ENCODE peak calls at places on chromosomes 12 and 14, in ten cellular contexts. One of them, this sample, is unnamed. For H3K4me1, the result is how much of the 10 kb centered on the place peaks cover.

GRCh38 chr12:954736-955135 is 5.2 kb upstream of the RAD52 start:
- DNase-seq in A673: peak
- DNase-seq in uterus: no peak
- DNase-seq in CD4-positive, alpha-beta memory T cell: no peak
- DNase-seq in heart left ventricle: no peak
- DNase-seq in HCT116: no peak
- DNase-seq in PC-3: no peak
- DNase-seq in hepatocyte: no peak
- DNase-seq in GM23248: peak
- DNase-seq in cardiac muscle cell: no peak
- DNase-seq in this sample: no peak

GRCh38 chr12:18837025-18837424 is 99.1 kb downstream of the CAPZA3 start:
- DNase-seq in A673: peak
- DNase-seq in uterus: peak
- DNase-seq in CD4-positive, alpha-beta memory T cell: no peak
- DNase-seq in heart left ventricle: no peak
- DNase-seq in HCT116: no peak
- DNase-seq in PC-3: no peak
- DNase-seq in hepatocyte: no peak
- DNase-seq in GM23248: peak
- DNase-seq in cardiac muscle cell: no peak
- DNase-seq in this sample: no peak

GRCh38 chr12:3275171-3276041 is 198.2 kb downstream of the TSPAN9 start:
- DNase-seq in A673: peak
- DNase-seq in uterus: peak
- DNase-seq in CD4-positive, alpha-beta memory T cell: peak
- DNase-seq in heart left ventricle: peak
- DNase-seq in HCT116: peak
- DNase-seq in PC-3: peak
- DNase-seq in hepatocyte: peak
- DNase-seq in GM23248: peak
- DNase-seq in cardiac muscle cell: peak
- DNase-seq in this sample: peak

GRCh38 chr12:57835366-57836288 is 10.9 kb downstream of the CTDSP2 start:
- DNase-seq in A673: no peak
- DNase-seq in uterus: no peak
- DNase-seq in CD4-positive, alpha-beta memory T cell: no peak
- DNase-seq in heart left ventricle: no peak
- DNase-seq in HCT116: no peak
- DNase-seq in PC-3: no peak
- DNase-seq in hepatocyte: no peak
- DNase-seq in GM23248: peak
- DNase-seq in cardiac muscle cell: no peak
- DNase-seq in this sample: no peak

GRCh38 chr12:115411121-115411520 is 727.1 kb upstream of the TBX3 start:
- DNase-seq in A673: no peak
- DNase-seq in uterus: no peak
- DNase-seq in CD4-positive, alpha-beta memory T cell: no peak
- DNase-seq in heart left ventricle: no peak
- DNase-seq in HCT116: no peak
- DNase-seq in PC-3: no peak
- DNase-seq in hepatocyte: no peak
- DNase-seq in GM23248: no peak
- DNase-seq in cardiac muscle cell: no peak
- DNase-seq in this sample: no peak

GRCh38 chr12:93318720-93319522 is 58.8 kb upstream of the NUDT4 start:
- DNase-seq in A673: peak
- DNase-seq in uterus: no peak
- DNase-seq in CD4-positive, alpha-beta memory T cell: no peak
- DNase-seq in heart left ventricle: no peak
- DNase-seq in HCT116: no peak
- DNase-seq in PC-3: no peak
- DNase-seq in hepatocyte: no peak
- DNase-seq in GM23248: peak
- DNase-seq in cardiac muscle cell: no peak
- DNase-seq in this sample: no peak

GRCh38 chr12:44875417-44875953 is 630 bp downstream of the NELL2 start:
- DNase-seq in A673: peak
- DNase-seq in uterus: no peak
- DNase-seq in CD4-positive, alpha-beta memory T cell: no peak
- DNase-seq in heart left ventricle: no peak
- DNase-seq in HCT116: no peak
- DNase-seq in PC-3: no peak
- DNase-seq in hepatocyte: peak
- DNase-seq in GM23248: no peak
- DNase-seq in cardiac muscle cell: peak
- DNase-seq in this sample: no peak

GRCh38 chr14:44846232-44846824 is 115.4 kb downstream of the KLHL28 start:
- DNase-seq in A673: peak
- DNase-seq in uterus: no peak
- DNase-seq in CD4-positive, alpha-beta memory T cell: peak
- DNase-seq in heart left ventricle: no peak
- DNase-seq in HCT116: peak
- DNase-seq in PC-3: peak
- DNase-seq in hepatocyte: peak
- DNase-seq in GM23248: peak
- DNase-seq in cardiac muscle cell: peak
- DNase-seq in this sample: no peak

GRCh38 chr12:89863332-89863938 is 154.8 kb upstream of the ATP2B1 start:
- DNase-seq in A673: peak
- DNase-seq in uterus: no peak
- DNase-seq in CD4-positive, alpha-beta memory T cell: peak
- DNase-seq in heart left ventricle: no peak
- DNase-seq in HCT116: no peak
- DNase-seq in PC-3: no peak
- DNase-seq in hepatocyte: no peak
- DNase-seq in GM23248: no peak
- DNase-seq in cardiac muscle cell: no peak
- DNase-seq in this sample: no peak

GRCh38 chr14:104688755-104689619 is at the start of gene INF2:
- DNase-seq in A673: peak
- DNase-seq in uterus: peak
- DNase-seq in CD4-positive, alpha-beta memory T cell: peak
- DNase-seq in heart left ventricle: peak
- DNase-seq in HCT116: no peak
- DNase-seq in PC-3: peak
- DNase-seq in hepatocyte: peak
- DNase-seq in GM23248: peak
- DNase-seq in cardiac muscle cell: peak
- DNase-seq in this sample: peak

GRCh38 chr14:35789651-35790050 is 19.4 kb downstream of the RALGAPA1 start:
- DNase-seq in A673: no peak
- DNase-seq in uterus: no peak
- DNase-seq in CD4-positive, alpha-beta memory T cell: no peak
- DNase-seq in heart left ventricle: no peak
- DNase-seq in HCT116: no peak
- DNase-seq in PC-3: no peak
- DNase-seq in hepatocyte: no peak
- DNase-seq in GM23248: peak
- DNase-seq in cardiac muscle cell: no peak
- DNase-seq in this sample: no peak

GRCh38 chr14:66228267-66228970 is 257.8 kb upstream of the CCDC196 start:
- DNase-seq in A673: no peak
- DNase-seq in uterus: no peak
- DNase-seq in CD4-positive, alpha-beta memory T cell: no peak
- DNase-seq in heart left ventricle: no peak
- DNase-seq in HCT116: peak
- DNase-seq in PC-3: peak
- DNase-seq in hepatocyte: no peak
- DNase-seq in GM23248: peak
- DNase-seq in cardiac muscle cell: no peak
- DNase-seq in this sample: no peak

GRCh38 chr14:66224492-66225178 is 261.5 kb upstream of the CCDC196 start:
- DNase-seq in A673: no peak
- DNase-seq in uterus: no peak
- DNase-seq in CD4-positive, alpha-beta memory T cell: no peak
- DNase-seq in heart left ventricle: no peak
- DNase-seq in HCT116: no peak
- DNase-seq in PC-3: no peak
- DNase-seq in hepatocyte: no peak
- DNase-seq in GM23248: no peak
- DNase-seq in cardiac muscle cell: no peak
- DNase-seq in this sample: no peak

GRCh38 chr14:66225337-66225736 is 260.8 kb upstream of the CCDC196 start:
- DNase-seq in A673: no peak
- DNase-seq in uterus: no peak
- DNase-seq in CD4-positive, alpha-beta memory T cell: no peak
- DNase-seq in heart left ventricle: no peak
- DNase-seq in HCT116: no peak
- DNase-seq in PC-3: no peak
- DNase-seq in hepatocyte: no peak
- DNase-seq in GM23248: no peak
- DNase-seq in cardiac muscle cell: no peak
- DNase-seq in this sample: no peak
- H3K4me1 ChIP-seq in A673: under half
- H3K4me1 ChIP-seq in uterus: under half
- H3K4me1 ChIP-seq in CD4-positive, alpha-beta memory T cell: under half
- H3K4me1 ChIP-seq in heart left ventricle: under half
- H3K4me1 ChIP-seq in HCT116: under half
- H3K4me1 ChIP-seq in PC-3: under half
- H3K4me1 ChIP-seq in hepatocyte: under half
- H3K4me1 ChIP-seq in GM23248: under half
- H3K4me1 ChIP-seq in cardiac muscle cell: under half
- H3K4me1 ChIP-seq in this sample: under half

DNA sequence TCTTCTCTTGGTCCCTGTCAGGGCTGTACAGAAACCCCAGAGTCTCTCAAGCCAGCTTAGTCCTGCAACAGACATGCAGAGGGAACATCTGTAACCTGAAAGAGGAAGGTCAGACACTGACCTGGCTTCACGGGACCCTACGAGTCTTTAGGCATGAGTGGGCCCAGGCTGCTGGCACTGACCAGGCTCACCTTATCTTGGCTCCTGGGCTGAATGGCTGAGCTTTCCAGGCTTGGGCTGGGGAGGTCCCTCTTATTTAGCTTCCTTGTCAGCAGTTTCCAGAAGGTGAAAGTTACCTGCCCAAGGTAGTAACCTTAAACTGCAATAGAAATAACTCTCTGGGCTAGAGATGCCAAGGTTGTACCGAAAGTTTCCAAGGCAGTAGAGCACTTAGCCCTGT is 58.4 kb upstream of the FUT8 start:
- DNase-seq in A673: no peak
- DNase-seq in uterus: no peak
- DNase-seq in CD4-positive, alpha-beta memory T cell: no peak
- DNase-seq in heart left ventricle: no peak
- DNase-seq in HCT116: no peak
- DNase-seq in PC-3: no peak
- DNase-seq in hepatocyte: no peak
- DNase-seq in GM23248: no peak
- DNase-seq in cardiac muscle cell: no peak
- DNase-seq in this sample: no peak
- H3K4me1 ChIP-seq in A673: under half
- H3K4me1 ChIP-seq in uterus: under half
- H3K4me1 ChIP-seq in CD4-positive, alpha-beta memory T cell: under half
- H3K4me1 ChIP-seq in heart left ventricle: under half
- H3K4me1 ChIP-seq in HCT116: under half
- H3K4me1 ChIP-seq in PC-3: half or more
- H3K4me1 ChIP-seq in hepatocyte: under half
- H3K4me1 ChIP-seq in GM23248: under half
- H3K4me1 ChIP-seq in cardiac muscle cell: under half
- H3K4me1 ChIP-seq in this sample: under half

DNA sequence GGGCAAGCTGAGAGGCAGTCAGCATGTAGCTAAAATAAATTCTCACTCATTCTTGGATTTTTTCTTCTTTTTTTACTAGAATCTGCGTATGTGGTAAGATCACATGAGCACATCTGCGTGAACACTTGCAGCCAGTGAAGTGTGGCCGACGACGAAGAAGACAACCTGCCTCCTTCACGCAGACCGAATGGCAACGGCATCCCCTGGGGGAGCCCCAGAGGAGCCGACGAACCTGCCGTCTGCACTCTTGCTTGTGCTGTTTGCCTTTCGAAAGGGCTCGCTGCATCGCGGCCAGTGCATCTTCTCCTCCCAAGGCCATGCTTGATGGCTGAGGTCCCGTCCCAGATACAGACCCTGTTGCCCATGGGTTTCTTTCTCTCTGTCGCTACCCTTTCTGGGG is 113.8 kb downstream of the KCNK10 start:
- DNase-seq in A673: no peak
- DNase-seq in uterus: no peak
- DNase-seq in CD4-positive, alpha-beta memory T cell: no peak
- DNase-seq in heart left ventricle: no peak
- DNase-seq in HCT116: no peak
- DNase-seq in PC-3: no peak
- DNase-seq in hepatocyte: no peak
- DNase-seq in GM23248: no peak
- DNase-seq in cardiac muscle cell: no peak
- DNase-seq in this sample: no peak
- H3K4me1 ChIP-seq in A673: under half
- H3K4me1 ChIP-seq in uterus: under half
- H3K4me1 ChIP-seq in CD4-positive, alpha-beta memory T cell: under half
- H3K4me1 ChIP-seq in heart left ventricle: under half
- H3K4me1 ChIP-seq in HCT116: under half
- H3K4me1 ChIP-seq in PC-3: under half
- H3K4me1 ChIP-seq in hepatocyte: under half
- H3K4me1 ChIP-seq in GM23248: under half
- H3K4me1 ChIP-seq in cardiac muscle cell: under half
- H3K4me1 ChIP-seq in this sample: under half

GRCh38 chr12:6536894-6537579 is 2.7 kb downstream of the GAPDH start:
- DNase-seq in A673: no peak
- DNase-seq in uterus: no peak
- DNase-seq in CD4-positive, alpha-beta memory T cell: no peak
- DNase-seq in heart left ventricle: no peak
- DNase-seq in HCT116: no peak
- DNase-seq in PC-3: no peak
- DNase-seq in hepatocyte: no peak
- DNase-seq in GM23248: peak
- DNase-seq in cardiac muscle cell: no peak
- DNase-seq in this sample: no peak

GRCh38 chr12:6541371-6542165 is 7.3 kb downstream of the GAPDH start:
- DNase-seq in A673: no peak
- DNase-seq in uterus: no peak
- DNase-seq in CD4-positive, alpha-beta memory T cell: no peak
- DNase-seq in heart left ventricle: no peak
- DNase-seq in HCT116: no peak
- DNase-seq in PC-3: no peak
- DNase-seq in hepatocyte: no peak
- DNase-seq in GM23248: no peak
- DNase-seq in cardiac muscle cell: no peak
- DNase-seq in this sample: peak

GRCh38 chr12:6540181-6540877 is 6.0 kb downstream of the GAPDH start:
- DNase-seq in A673: peak
- DNase-seq in uterus: peak
- DNase-seq in CD4-positive, alpha-beta memory T cell: peak
- DNase-seq in heart left ventricle: peak
- DNase-seq in HCT116: peak
- DNase-seq in PC-3: peak
- DNase-seq in hepatocyte: peak
- DNase-seq in GM23248: peak
- DNase-seq in cardiac muscle cell: peak
- DNase-seq in this sample: peak

GRCh38 chr12:6538420-6539275 is 4.3 kb downstream of the GAPDH start:
- DNase-seq in A673: peak
- DNase-seq in uterus: no peak
- DNase-seq in CD4-positive, alpha-beta memory T cell: no peak
- DNase-seq in heart left ventricle: no peak
- DNase-seq in HCT116: no peak
- DNase-seq in PC-3: peak
- DNase-seq in hepatocyte: no peak
- DNase-seq in GM23248: peak
- DNase-seq in cardiac muscle cell: no peak
- DNase-seq in this sample: no peak

GRCh38 chr12:6539276-6540134 is 5.2 kb downstream of the GAPDH start:
- DNase-seq in A673: no peak
- DNase-seq in uterus: no peak
- DNase-seq in CD4-positive, alpha-beta memory T cell: no peak
- DNase-seq in heart left ventricle: no peak
- DNase-seq in HCT116: no peak
- DNase-seq in PC-3: peak
- DNase-seq in hepatocyte: no peak
- DNase-seq in GM23248: peak
- DNase-seq in cardiac muscle cell: no peak
- DNase-seq in this sample: no peak
- H3K4me1 ChIP-seq in A673: under half
- H3K4me1 ChIP-seq in uterus: under half
- H3K4me1 ChIP-seq in CD4-positive, alpha-beta memory T cell: half or more
- H3K4me1 ChIP-seq in heart left ventricle: half or more
- H3K4me1 ChIP-seq in HCT116: under half
- H3K4me1 ChIP-seq in PC-3: under half
- H3K4me1 ChIP-seq in hepatocyte: under half
- H3K4me1 ChIP-seq in GM23248: under half
- H3K4me1 ChIP-seq in cardiac muscle cell: under half
- H3K4me1 ChIP-seq in this sample: half or more